ENCODE peak calls at places on chromosome 4, in nine cellular contexts. K is Calu3, D is activated B cell treated with CpG ODN at 0.5 μM for 24 hours, G is cardiac muscle cell, U is upper lobe of left lung, T is GM10248, M is fibroblast of mammary gland, H is OCI-LY7, R is glutamatergic neuron. E is an unnamed sample.

GRCh38 chr4:156619154-156619934 is 352.3 kb downstream of the PDGFC start:
- DNase-seq in U (no peak), R (no peak), M (no peak), D (no peak), T (no peak), H (no peak), K (no peak), G (no peak), E (no peak)

GRCh38 chr4:15976456-15977096 is 13.6 kb upstream of the FGFBP2 start:
- DNase-seq in G (peak; percentile 12), U (no peak), D (no peak), R (peak; percentile 30), H (no peak), T (no peak), M (peak; percentile 10), K (no peak), E (no peak)

GRCh38 chr4:20248155-20248558 is 3.5 kb upstream of the SLIT2 start:
- DNase-seq in M (peak; percentile 92), H (peak; percentile 40), G (peak; percentile 84), R (no peak), U (no peak), D (no peak), T (peak; percentile 16), K (peak; percentile 19), E (peak; percentile 32)

GRCh38 chr4:52248836-52249235 is 197.7 kb downstream of the SPATA18 start:
- DNase-seq in T (no peak), K (no peak), D (no peak), H (no peak), R (no peak), U (no peak), G (no peak), M (peak; percentile 89), E (no peak)

GRCh38 chr4:97412331-97412730 is 730.9 kb downstream of the STPG2 start:
- DNase-seq in D (no peak), K (no peak), H (no peak), U (no peak), T (no peak), R (no peak), M (no peak), G (no peak), E (no peak)

GRCh38 chr4:70801265-70801809 is 38.4 kb downstream of the GRSF1 start:
- DNase-seq in G (no peak), U (no peak), T (peak; percentile 33), M (no peak), D (no peak), H (no peak), R (no peak), K (no peak), E (peak; percentile 38)

GRCh38 chr4:187268940-187269339 is 545.3 kb upstream of the FAT1 start:
- DNase-seq in R (no peak), M (no peak), U (no peak), D (no peak), G (no peak), H (no peak), T (no peak), K (no peak), E (no peak)

GRCh38 chr4:186953601-186954260 is 230.1 kb upstream of the FAT1 start:
- DNase-seq in T (no peak), U (peak; percentile 30), R (no peak), G (no peak), D (no peak), K (no peak), H (no peak), M (peak; percentile 58), E (no peak)

GRCh38 chr4:126267689-126268088 is 952.9 kb downstream of the FAT4 start:
- DNase-seq in U (no peak), K (no peak), H (no peak), T (no peak), D (no peak), M (peak; percentile 48), R (no peak), G (peak; percentile 79), E (no peak)

GRCh38 chr4:25103423-25103822 is 56.8 kb downstream of the SEPSECS start:
- DNase-seq in G (peak; percentile 84), R (no peak), T (no peak), D (no peak), U (no peak), H (no peak), M (no peak), K (no peak), E (peak; percentile 2)

GRCh38 chr4:133465022-133465421 is 315.9 kb downstream of the PCDH10 start:
- DNase-seq in T (no peak), G (peak; percentile 14), D (no peak), M (no peak), U (no peak), R (no peak), H (no peak), K (no peak), E (no peak)
- TF ChIP-seq CTCF in T (no peak), G (peak; percentile 15), D (no peak), M (no peak), U (no peak), R (no peak), H (no peak), K (no peak), E (no peak)

GRCh38 chr4:10302096-10302495 is 155.1 kb downstream of the ZNF518B start:
- DNase-seq in R (no peak), T (no peak), U (no peak), M (no peak), D (no peak), H (no peak), G (no peak), K (no peak), E (no peak)

GRCh38 chr4:10299601-10300000 is 157.6 kb downstream of the ZNF518B start:
- DNase-seq in H (no peak), U (no peak), T (no peak), R (no peak), G (no peak), M (no peak), D (no peak), K (no peak), E (no peak)

GRCh38 chr4:10296730-10297129 is 160.5 kb downstream of the ZNF518B start:
- DNase-seq in T (no peak), H (no peak), D (no peak), U (no peak), G (peak; percentile 53), R (no peak), K (no peak), M (no peak), E (no peak)

GRCh38 chr4:10295326-10295725 is 161.9 kb downstream of the ZNF518B start:
- DNase-seq in U (no peak), M (no peak), K (no peak), D (no peak), G (no peak), T (no peak), H (no peak), R (no peak), E (no peak)

GRCh38 chr4:10298681-10299080 is 158.5 kb downstream of the ZNF518B start:
- DNase-seq in R (no peak), H (no peak), T (no peak), G (no peak), D (no peak), K (no peak), M (no peak), U (no peak), E (no peak)
- TF ChIP-seq CTCF in R (no peak), H (no peak), T (no peak), G (no peak), D (no peak), K (no peak), M (no peak), U (no peak), E (no peak)

DNA sequence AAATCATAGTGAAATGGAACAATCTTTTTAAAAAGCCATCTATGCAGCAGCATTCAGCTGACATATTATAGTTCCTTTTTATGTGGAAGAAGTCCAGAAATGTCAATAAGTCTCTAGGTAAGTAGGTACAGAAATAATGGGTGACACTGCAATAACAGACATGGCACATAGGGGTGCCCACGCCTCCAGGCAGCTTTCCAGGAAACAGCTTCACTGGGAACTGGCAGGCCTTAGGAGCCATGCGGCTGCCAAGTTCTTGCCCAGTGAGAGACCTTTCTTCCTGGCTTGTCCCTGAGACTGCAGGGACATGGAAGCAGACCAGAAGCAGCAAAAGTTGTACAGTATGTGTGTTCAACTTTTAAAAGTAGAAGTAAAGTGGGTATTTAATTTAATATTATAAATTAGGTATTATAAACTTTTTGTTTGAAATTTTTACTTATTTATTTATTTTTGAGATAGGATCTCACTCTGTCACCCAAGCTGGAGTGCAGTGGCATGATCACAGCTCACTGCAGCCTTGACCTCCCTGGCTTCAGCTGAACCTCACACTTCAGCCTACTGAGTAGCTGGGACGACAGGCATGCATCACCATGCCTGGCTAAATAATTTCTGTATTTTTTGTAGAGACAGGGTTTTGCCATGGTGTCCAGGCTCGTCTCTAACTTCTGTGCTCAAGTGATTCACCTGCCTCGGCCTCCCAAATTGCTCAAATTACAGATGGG is 12.1 kb upstream of the ETNPPL start:
- DNase-seq in D (no peak), G (no peak), U (peak; percentile 63), H (no peak), R (no peak), K (peak; percentile 17), T (no peak), M (no peak), E (no peak)
- TF ChIP-seq CTCF in D (no peak), G (no peak), U (no peak), H (no peak), R (no peak), K (no peak), T (no peak), M (no peak), E (no peak)

GRCh38 chr4:142567199-142567598 is 278.9 kb downstream of the INPP4B start:
- DNase-seq in U (no peak), K (peak; percentile 46), H (no peak), T (no peak), D (no peak), M (no peak), R (no peak), G (no peak), E (no peak)
- TF ChIP-seq CTCF in U (no peak), K (no peak), H (no peak), T (no peak), D (no peak), M (peak; percentile 2), R (no peak), G (no peak), E (no peak)

GRCh38 chr4:1569461-1570151 is 114.5 kb downstream of the FAM53A start:
- DNase-seq in T (no peak), D (no peak), G (no peak), H (no peak), M (no peak), K (no peak), R (peak; percentile 34), U (no peak), E (no peak)

GRCh38 chr4:1566838-1567518 is 117.1 kb downstream of the FAM53A start:
- DNase-seq in H (no peak), T (no peak), G (no peak), M (no peak), D (no peak), U (no peak), R (peak; percentile 17), K (no peak), E (no peak)

GRCh38 chr4:1567519-1567807 is 116.7 kb downstream of the FAM53A start:
- DNase-seq in R (peak; percentile 8), U (no peak), H (no peak), D (no peak), G (no peak), T (no peak), M (no peak), K (no peak), E (no peak)

GRCh38 chr4:1568855-1569460 is 115.2 kb downstream of the FAM53A start:
- DNase-seq in K (no peak), G (no peak), M (no peak), D (no peak), R (peak; percentile 38), H (no peak), U (no peak), T (no peak), E (no peak)

GRCh38 chr4:1567808-1568581 is 116.1 kb downstream of the FAM53A start:
- DNase-seq in H (no peak), K (no peak), M (no peak), G (no peak), R (peak; percentile 38), D (no peak), T (no peak), U (no peak), E (no peak)
- TF ChIP-seq CTCF in H (no peak), K (no peak), M (no peak), G (no peak), R (no peak), D (no peak), T (no peak), U (no peak), E (no peak)